ENCODE peak calls at places on chromosomes 4 and X, in four cellular contexts. One of them, this sample, is unnamed.
A peak's percentile ranks its signal among the peaks of the same experiment; 100 is the strongest.

GRCh38 chr4:173346074-173346473 is 11.9 kb upstream of the HMGB2 start:
- DNase-seq in cardiac fibroblast: peak; percentile 38
- DNase-seq in fibroblast of pulmonary artery: peak; percentile 24
- DNase-seq in IMR-90: peak; percentile 47
- DNase-seq in this sample: peak; percentile 64

GRCh38 chr4:43867908-43868307 is 580.7 kb downstream of the KCTD8 start:
- DNase-seq in cardiac fibroblast: no peak
- DNase-seq in IMR-90: no peak
- DNase-seq in fibroblast of pulmonary artery: no peak
- DNase-seq in this sample: no peak

GRCh38 chr4:13523105-13523477 is 21.2 kb downstream of the NKX3-2 start:
- DNase-seq in fibroblast of pulmonary artery: no peak
- DNase-seq in cardiac fibroblast: no peak
- DNase-seq in IMR-90: no peak
- DNase-seq in this sample: peak; percentile 20

GRCh38 chr4:96558466-96558865 is 718.6 kb downstream of the PDHA2 start:
- DNase-seq in IMR-90: no peak
- DNase-seq in cardiac fibroblast: no peak
- DNase-seq in fibroblast of pulmonary artery: peak; percentile 1
- DNase-seq in this sample: no peak

GRCh38 chr4:125323547-125324100 is 8.9 kb downstream of the FAT4 start:
- DNase-seq in IMR-90: peak; percentile 64
- DNase-seq in fibroblast of pulmonary artery: peak; percentile 72
- DNase-seq in cardiac fibroblast: peak; percentile 78
- DNase-seq in this sample: peak; percentile 76

GRCh38 chrX:7072856-7073255 is 74.7 kb upstream of the STS start:
- DNase-seq in fibroblast of pulmonary artery: no peak
- DNase-seq in IMR-90: no peak
- DNase-seq in cardiac fibroblast: no peak
- DNase-seq in this sample: no peak

GRCh38 chrX:141405486-141405877 is 163.2 kb upstream of the SPANXC start:
- DNase-seq in IMR-90: no peak
- DNase-seq in fibroblast of pulmonary artery: peak; percentile 28
- DNase-seq in cardiac fibroblast: peak; percentile 72
- DNase-seq in this sample: no peak

GRCh38 chr4:103044183-103044582 is 24.7 kb upstream of the SLC9B1 start:
- DNase-seq in IMR-90: no peak
- DNase-seq in cardiac fibroblast: no peak
- DNase-seq in fibroblast of pulmonary artery: no peak
- DNase-seq in this sample: no peak

GRCh38 chr4:77481856-77482255 is 123.8 kb upstream of the CXCL13 start:
- DNase-seq in fibroblast of pulmonary artery: peak; percentile 4
- DNase-seq in cardiac fibroblast: peak; percentile 22
- DNase-seq in IMR-90: no peak
- DNase-seq in this sample: peak; percentile 9

GRCh38 chrX:150212672-150213480 is 150.2 kb upstream of the MAMLD1 start:
- DNase-seq in IMR-90: peak; percentile 52
- DNase-seq in cardiac fibroblast: peak; percentile 31
- DNase-seq in fibroblast of pulmonary artery: peak; percentile 57
- DNase-seq in this sample: no peak

GRCh38 chrX:37405954-37406353 is 56.8 kb downstream of the PRRG1 start:
- DNase-seq in fibroblast of pulmonary artery: peak; percentile 74
- DNase-seq in cardiac fibroblast: peak; percentile 66
- DNase-seq in IMR-90: peak; percentile 70
- DNase-seq in this sample: peak; percentile 7

GRCh38 chr4:15682790-15683495 is 1.3 kb downstream of the FAM200B start:
- DNase-seq in IMR-90: peak; percentile 17
- DNase-seq in cardiac fibroblast: peak; percentile 59
- DNase-seq in fibroblast of pulmonary artery: peak; percentile 25
- DNase-seq in this sample: no peak

GRCh38 chr4:47462799-47463234 is 685 bp downstream of the COMMD8 start:
- DNase-seq in IMR-90: peak; percentile 3
- DNase-seq in cardiac fibroblast: peak; percentile 27
- DNase-seq in fibroblast of pulmonary artery: peak; percentile 8
- DNase-seq in this sample: no peak

GRCh38 chr4:149885896-149886295 is 70.3 kb upstream of the IQCM start:
- DNase-seq in fibroblast of pulmonary artery: peak; percentile 38
- DNase-seq in IMR-90: peak; percentile 79
- DNase-seq in cardiac fibroblast: peak; percentile 56
- DNase-seq in this sample: peak; percentile 62

GRCh38 chrX:69424161-69424560 is 80.0 kb upstream of the NALF2 start:
- DNase-seq in fibroblast of pulmonary artery: peak; percentile 30
- DNase-seq in IMR-90: peak; percentile 16
- DNase-seq in cardiac fibroblast: peak; percentile 19
- DNase-seq in this sample: peak; percentile 0

GRCh38 chrX:153669174-153669890 is 4.3 kb downstream of the PNCK start:
- DNase-seq in cardiac fibroblast: no peak
- DNase-seq in IMR-90: no peak
- DNase-seq in fibroblast of pulmonary artery: no peak
- DNase-seq in this sample: no peak

GRCh38 chr4:102817021-102817605 is 10.2 kb downstream of the UBE2D3 start:
- DNase-seq in cardiac fibroblast: no peak
- DNase-seq in fibroblast of pulmonary artery: no peak
- DNase-seq in IMR-90: no peak
- DNase-seq in this sample: peak; percentile 28

GRCh38 chr4:107389965-107390364 is 330.1 kb downstream of the PAPSS1 start:
- DNase-seq in IMR-90: no peak
- DNase-seq in cardiac fibroblast: no peak
- DNase-seq in fibroblast of pulmonary artery: no peak
- DNase-seq in this sample: no peak

GRCh38 chrX:143455045-143455444 is 62.2 kb downstream of the SPANXN3 start:
- DNase-seq in IMR-90: no peak
- DNase-seq in fibroblast of pulmonary artery: peak; percentile 28
- DNase-seq in cardiac fibroblast: peak; percentile 16
- DNase-seq in this sample: no peak

GRCh38 chrX:38117485-38117884 is 103.2 kb downstream of the SRPX start:
- DNase-seq in IMR-90: peak; percentile 24
- DNase-seq in fibroblast of pulmonary artery: peak; percentile 65
- DNase-seq in cardiac fibroblast: peak; percentile 71
- DNase-seq in this sample: no peak

GRCh38 chr4:13953083-13953482 is 325.6 kb upstream of the BOD1L1 start:
- DNase-seq in cardiac fibroblast: no peak
- DNase-seq in fibroblast of pulmonary artery: no peak
- DNase-seq in IMR-90: no peak
- DNase-seq in this sample: no peak

GRCh38 chr4:32519060-32519459 is 1798.9 kb downstream of the PCDH7 start:
- DNase-seq in IMR-90: no peak
- DNase-seq in fibroblast of pulmonary artery: peak; percentile 56
- DNase-seq in cardiac fibroblast: peak; percentile 16
- DNase-seq in this sample: peak; percentile 30

GRCh38 chr4:153186046-153186728 is 18.1 kb upstream of the TRIM2 start:
- DNase-seq in fibroblast of pulmonary artery: no peak
- DNase-seq in IMR-90: no peak
- DNase-seq in cardiac fibroblast: no peak
- DNase-seq in this sample: no peak

GRCh38 chr4:129362685-129363274 is 266.8 kb downstream of the C4orf33 start:
- DNase-seq in fibroblast of pulmonary artery: peak; percentile 85
- DNase-seq in IMR-90: peak; percentile 60
- DNase-seq in cardiac fibroblast: peak; percentile 83
- DNase-seq in this sample: peak; percentile 67

GRCh38 chr4:26330186-26330787 is 9.5 kb downstream of the RBPJ start:
- DNase-seq in fibroblast of pulmonary artery: peak; percentile 75
- DNase-seq in cardiac fibroblast: peak; percentile 79
- DNase-seq in IMR-90: peak; percentile 68
- DNase-seq in this sample: peak; percentile 73

GRCh38 chrX:39289827-39290226 is 488.6 kb downstream of the MID1IP1 start:
- DNase-seq in IMR-90: no peak
- DNase-seq in cardiac fibroblast: no peak
- DNase-seq in fibroblast of pulmonary artery: no peak
- DNase-seq in this sample: no peak

DNA sequence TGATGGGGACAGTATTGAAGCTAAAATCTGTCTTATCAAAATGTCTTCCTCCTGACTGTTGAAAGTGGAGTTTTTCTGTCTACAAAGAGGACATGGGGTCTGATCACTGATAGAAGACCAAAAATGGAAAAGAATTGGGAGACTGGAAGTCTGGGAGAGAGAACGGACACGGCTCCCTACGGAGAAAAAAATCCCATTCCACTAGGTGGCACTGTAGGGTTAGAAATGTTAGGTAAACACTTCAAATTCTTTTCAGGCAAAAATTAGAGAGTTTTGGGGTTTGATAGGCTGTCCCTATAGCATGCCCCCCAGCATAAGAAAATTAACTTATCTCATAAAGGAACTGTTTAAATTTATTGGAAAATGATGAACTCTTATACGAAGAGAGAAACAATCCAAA is 200.5 kb downstream of the FAM133A start:
- DNase-seq in cardiac fibroblast: peak; percentile 23
- DNase-seq in IMR-90: no peak
- DNase-seq in fibroblast of pulmonary artery: peak; percentile 7
- DNase-seq in this sample: no peak
- TF ChIP-seq CTCF in cardiac fibroblast: peak; percentile 15
- TF ChIP-seq CTCF in IMR-90: peak; percentile 47
- TF ChIP-seq CTCF in fibroblast of pulmonary artery: no peak
- TF ChIP-seq CTCF in this sample: no peak

GRCh38 chr4:120694973-120695372 is 227.6 kb downstream of the PRDM5 start:
- DNase-seq in IMR-90: peak; percentile 82
- DNase-seq in cardiac fibroblast: peak; percentile 75
- DNase-seq in fibroblast of pulmonary artery: peak; percentile 88
- DNase-seq in this sample: peak; percentile 89
- TF ChIP-seq CTCF in IMR-90: no peak
- TF ChIP-seq CTCF in cardiac fibroblast: no peak
- TF ChIP-seq CTCF in fibroblast of pulmonary artery: no peak
- TF ChIP-seq CTCF in this sample: no peak

GRCh38 chr4:30860983-30861382 is 140.8 kb downstream of the PCDH7 start:
- DNase-seq in cardiac fibroblast: no peak
- DNase-seq in IMR-90: no peak
- DNase-seq in fibroblast of pulmonary artery: no peak
- DNase-seq in this sample: no peak
- TF ChIP-seq CTCF in cardiac fibroblast: no peak
- TF ChIP-seq CTCF in IMR-90: no peak
- TF ChIP-seq CTCF in fibroblast of pulmonary artery: no peak
- TF ChIP-seq CTCF in this sample: no peak

DNA sequence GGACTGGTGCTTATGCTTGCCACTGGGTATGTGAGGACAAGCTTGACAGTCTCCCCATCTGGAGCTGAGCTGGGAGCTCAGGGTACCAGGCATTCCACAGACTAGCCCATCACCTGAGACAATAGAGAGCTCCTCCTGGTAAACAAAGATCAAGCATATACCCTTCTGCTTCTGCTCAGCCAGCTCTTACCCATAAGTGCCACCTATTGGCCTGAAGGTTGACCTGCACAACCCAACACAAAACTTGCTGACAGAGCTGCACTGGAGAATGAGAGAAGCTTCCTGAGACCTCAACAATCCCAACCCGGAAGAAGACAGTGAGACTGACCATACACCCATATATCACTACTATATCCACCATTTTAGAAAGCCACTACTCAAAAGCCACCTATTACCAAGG is 1049.2 kb upstream of the INTU start:
- DNase-seq in cardiac fibroblast: peak; percentile 43
- DNase-seq in IMR-90: peak; percentile 26
- DNase-seq in fibroblast of pulmonary artery: peak; percentile 52
- DNase-seq in this sample: peak; percentile 3
- TF ChIP-seq CTCF in cardiac fibroblast: peak; percentile 45
- TF ChIP-seq CTCF in IMR-90: peak; percentile 37
- TF ChIP-seq CTCF in fibroblast of pulmonary artery: peak; percentile 60
- TF ChIP-seq CTCF in this sample: peak; percentile 39